ENCODE peak calls at places on chromosomes 12 and 14, in ten cellular contexts. S is NCI-H1436 treated with DMSO at 0.1 percent for 48 hours; V is Caki2; Y is activated T-helper 1 cell treated with anti-CD3 and anti-CD28 coated beads, Interleukin-12 subunit alpha, Interleukin-12 subunit beta, Interleukin-2, Interleukin-4 antibody, amounts not matched to agents 30 ng/mL and 10 ng/mL and 1 ng/mL, durations not matched to agents 14 hours and 24 hours and 36 hours; U is A549; D is Kasumi-1; P is GM12865; Q is NCI-H345; W is kidney epithelial cell; R is iris pigment epithelial cell. F is an unnamed sample.

GRCh38 chr12:114903394-114903748 is 219.4 kb upstream of the TBX3 start:
- DNase-seq in V (no peak), R (peak; percentile 55), Y (no peak), D (no peak), Q (no peak), W (no peak), U (no peak), S (no peak), P (no peak), F (no peak)

GRCh38 chr12:121719926-121720414 is 7.4 kb downstream of the TMEM120B start:
- DNase-seq in Y (no peak), D (no peak), V (peak; percentile 80), U (no peak), P (no peak), S (no peak), W (peak; percentile 90), Q (no peak), R (peak; percentile 89), F (no peak)

GRCh38 chr12:6952860-6953416 is 1.8 kb downstream of the PTPN6 start:
- DNase-seq in W (no peak), Q (no peak), R (no peak), U (no peak), Y (no peak), D (no peak), V (no peak), S (no peak), P (no peak), F (no peak)

GRCh38 chr12:26461799-26462198 is 266.4 kb downstream of the SSPN start:
- DNase-seq in U (no peak), D (no peak), V (no peak), Q (no peak), S (no peak), R (no peak), W (no peak), P (peak; percentile 41), Y (no peak), F (no peak)

GRCh38 chr14:79514700-79515099 is 696.6 kb downstream of the DIO2 start:
- DNase-seq in V (peak; percentile 55), Q (no peak), Y (no peak), R (peak; percentile 62), S (no peak), D (no peak), U (no peak), P (no peak), W (peak; percentile 86), F (no peak)

GRCh38 chr12:93441111-93441616 is 583 bp downstream of the UBE2N start:
- DNase-seq in Q (peak; percentile 26), D (no peak), R (no peak), W (no peak), V (peak; percentile 5), U (peak; percentile 20), P (peak; percentile 51), Y (peak; percentile 38), S (no peak), F (no peak)

GRCh38 chr12:76644950-76645349 is 85.4 kb upstream of the OSBPL8 start:
- DNase-seq in S (no peak), P (no peak), Q (no peak), V (no peak), U (no peak), Y (no peak), D (no peak), R (no peak), W (no peak), F (no peak)

GRCh38 chr14:74712499-74713394 is at the start of the genes AREL1 and FCF1:
- DNase-seq in S (no peak), W (peak; percentile 61), Y (peak; percentile 83), V (peak; percentile 73), Q (no peak), R (peak; percentile 91), D (no peak), P (peak; percentile 87), U (peak; percentile 97), F (peak; percentile 84)

GRCh38 chr14:28875937-28876910 is 109.6 kb downstream of the FOXG1 start:
- DNase-seq in P (no peak), U (no peak), Q (peak; percentile 97), D (no peak), W (no peak), R (no peak), S (peak; percentile 63), V (no peak), Y (no peak), F (no peak)

GRCh38 chr14:77186911-77187648 is 5.5 kb downstream of the TMEM63C start:
- DNase-seq in P (no peak), S (no peak), D (no peak), Q (peak; percentile 8), U (no peak), R (peak; percentile 57), W (peak; percentile 58), V (peak; percentile 25), Y (no peak), F (no peak)